ENCODE peak calls at places on chromosomes 5 and 9, in eight cellular contexts. F, O, T, G, D, N, A and Y are unnamed samples.

GRCh38 chr9:134814598-134815215 is 65.9 kb upstream of the FCN2 start:
- DNase-seq in T (no peak), O (no peak), A (peak), F (peak), D (no peak), N (no peak), G (no peak), Y (no peak)

GRCh38 chr9:128392302-128393152 is 21.4 kb downstream of the URM1 start:
- DNase-seq in N (no peak), O (no peak), F (no peak), G (no peak), D (peak), T (no peak), A (no peak), Y (no peak)

GRCh38 chr5:115934388-115934974 is 27.8 kb upstream of the LVRN start:
- DNase-seq in F (no peak), O (no peak), N (no peak), T (no peak), A (no peak), G (no peak), D (no peak), Y (no peak)

GRCh38 chr5:68295772-68296171 is 80.2 kb downstream of the PIK3R1 start:
- DNase-seq in D (no peak), T (no peak), N (no peak), O (no peak), F (no peak), G (no peak), A (no peak), Y (no peak)

GRCh38 chr9:5375091-5375490 is 35.4 kb upstream of the RLN1 start:
- DNase-seq in O (no peak), N (no peak), T (no peak), F (no peak), G (no peak), D (no peak), A (no peak), Y (no peak)

GRCh38 chr5:54993318-54993717 is 7.9 kb upstream of the ESM1 start:
- DNase-seq in N (no peak), G (no peak), T (no peak), A (no peak), F (peak), O (peak), D (no peak), Y (no peak)

GRCh38 chr9:121472361-121472910 is 27.2 kb downstream of the GGTA1 start:
- DNase-seq in A (no peak), N (no peak), O (no peak), T (no peak), G (no peak), D (no peak), F (no peak), Y (no peak)

GRCh38 chr5:67493676-67494075 is 297.1 kb upstream of the CD180 start:
- DNase-seq in D (peak), T (no peak), F (no peak), G (peak), O (no peak), N (no peak), A (peak), Y (no peak)

GRCh38 chr5:132253008-132253441 is 4.5 kb upstream of the PDLIM4 start:
- DNase-seq in A (no peak), T (no peak), G (no peak), F (no peak), D (no peak), N (no peak), O (no peak), Y (no peak)

GRCh38 chr5:125582358-125582757 is 835.9 kb upstream of the ZNF608 start:
- DNase-seq in N (no peak), G (no peak), T (no peak), F (peak), A (peak), O (no peak), D (no peak), Y (no peak)

GRCh38 chr9:98908897-98909634 is 34.6 kb upstream of the COL15A1 start:
- DNase-seq in T (no peak), G (no peak), A (peak), F (peak), O (peak), N (no peak), D (no peak), Y (peak)